ENCODE peak calls at places on chromosomes 3 and 15, in ten cellular contexts. Z, R, F, B, U, N, D, L, Y and O are unnamed samples.
A peak's percentile ranks its signal among the peaks of the same experiment; 100 is the strongest.

GRCh38 chr3:112132975-112133448 is at the start of gene GCSAM:
- DNase-seq in Z (no peak), R (no peak), F (peak; percentile 86), B (no peak), U (no peak), N (no peak), D (peak; percentile 61), L (no peak), Y (peak; percentile 90), O (peak; percentile 88)

GRCh38 chr3:31181661-31182060 is 287.2 kb upstream of the GADL1 start:
- DNase-seq in Z (no peak), R (no peak), F (no peak), B (no peak), U (no peak), N (no peak), D (no peak), L (no peak), Y (no peak), O (no peak)

GRCh38 chr3:60282840-60283239 is 968.4 kb downstream of the FHIT start:
- DNase-seq in Z (no peak), R (no peak), F (no peak), B (no peak), U (no peak), N (no peak), D (no peak), L (no peak), Y (no peak), O (no peak)

GRCh38 chr3:133038089-133038730 is at the start of gene TMEM108:
- DNase-seq in Z (peak; percentile 41), R (peak; percentile 81), F (peak; percentile 69), B (peak; percentile 39), U (peak; percentile 76), N (peak; percentile 70), D (peak; percentile 92), L (peak; percentile 87), Y (no peak), O (no peak)

GRCh38 chr3:169146112-169146665 is 517.3 kb downstream of the MECOM start:
- DNase-seq in Z (peak; percentile 66), R (peak; percentile 73), F (peak; percentile 61), B (no peak), U (no peak), N (peak; percentile 67), D (peak; percentile 60), L (peak; percentile 50), Y (no peak), O (no peak)

GRCh38 chr3:31008986-31009385 is 114.5 kb upstream of the GADL1 start:
- DNase-seq in Z (peak; percentile 51), R (no peak), F (no peak), B (no peak), U (no peak), N (no peak), D (no peak), L (no peak), Y (no peak), O (no peak)

GRCh38 chr3:52779411-52780297 is 2.3 kb downstream of the ITIH1 start:
- DNase-seq in Z (no peak), R (peak; percentile 18), F (peak; percentile 42), B (no peak), U (no peak), N (no peak), D (no peak), L (no peak), Y (peak; percentile 12), O (no peak)

GRCh38 chr15:39381517-39381916 is 199.4 kb upstream of the THBS1 start:
- DNase-seq in Z (no peak), R (no peak), F (no peak), B (no peak), U (no peak), N (no peak), D (no peak), L (no peak), Y (no peak), O (no peak)

GRCh38 chr3:65026151-65026550 is 338.4 kb upstream of the ADAMTS9 start:
- DNase-seq in Z (no peak), R (no peak), F (no peak), B (no peak), U (no peak), N (no peak), D (no peak), L (no peak), Y (no peak), O (no peak)

GRCh38 chr15:98517051-98517450 is 131.3 kb upstream of the IGF1R start:
- DNase-seq in Z (no peak), R (no peak), F (peak; percentile 10), B (no peak), U (no peak), N (no peak), D (no peak), L (no peak), Y (no peak), O (no peak)

GRCh38 chr3:30578479-30578878 is 27.9 kb upstream of the TGFBR2 start:
- DNase-seq in Z (peak; percentile 93), R (no peak), F (peak; percentile 64), B (peak; percentile 77), U (peak; percentile 71), N (peak; percentile 95), D (peak; percentile 59), L (no peak), Y (no peak), O (no peak)

GRCh38 chr3:65732060-65732933 is 306.4 kb downstream of the MAGI1 start:
- DNase-seq in Z (peak; percentile 84), R (no peak), F (no peak), B (peak; percentile 43), U (no peak), N (peak; percentile 71), D (no peak), L (peak; percentile 72), Y (peak; percentile 49), O (no peak)

GRCh38 chr15:36359286-36359685 is 220.1 kb upstream of the CDIN1 start:
- DNase-seq in Z (no peak), R (no peak), F (no peak), B (no peak), U (no peak), N (no peak), D (no peak), L (no peak), Y (no peak), O (no peak)

GRCh38 chr15:36356978-36357582 is 222.3 kb upstream of the CDIN1 start:
- DNase-seq in Z (peak; percentile 84), R (no peak), F (no peak), B (no peak), U (peak; percentile 39), N (peak; percentile 90), D (no peak), L (no peak), Y (no peak), O (no peak)

GRCh38 chr15:36358094-36358961 is 221.1 kb upstream of the CDIN1 start:
- DNase-seq in Z (peak; percentile 90), R (no peak), F (no peak), B (no peak), U (no peak), N (peak; percentile 88), D (no peak), L (no peak), Y (no peak), O (no peak)

GRCh38 chr15:36361351-36361870 is 218.0 kb upstream of the CDIN1 start:
- DNase-seq in Z (peak; percentile 70), R (no peak), F (no peak), B (no peak), U (no peak), N (peak; percentile 50), D (no peak), L (no peak), Y (no peak), O (no peak)

DNA sequence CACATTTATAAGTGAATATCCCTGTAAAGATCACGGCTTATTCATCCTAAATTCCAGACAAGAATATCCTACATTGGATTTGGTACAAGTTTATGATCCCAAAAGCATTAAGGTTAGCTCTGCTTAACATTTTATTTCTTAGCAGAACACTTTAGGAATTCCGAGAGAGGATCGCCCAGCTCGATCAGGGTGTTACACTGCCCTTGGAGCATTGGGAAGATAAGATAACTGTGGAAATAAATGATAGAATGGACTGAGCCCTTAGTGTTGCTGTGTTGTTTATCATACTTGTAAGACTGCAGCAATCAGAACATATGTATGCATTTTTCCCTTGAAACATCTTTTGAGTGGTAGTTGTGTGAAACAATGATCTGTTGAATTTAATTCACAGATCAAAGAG is 222.9 kb upstream of the CDIN1 start:
- DNase-seq in Z (no peak), R (no peak), F (no peak), B (no peak), U (no peak), N (no peak), D (no peak), L (no peak), Y (no peak), O (no peak)
- H3K27ac ChIP-seq in Z (peak overlapping the region; percentile 91), R (peak overlapping the region; percentile 57), F (peak overlapping the region; percentile 27), B (no peak overlapping the region), U (peak overlapping the region; percentile 75), N (peak overlapping the region; percentile 81), D (no peak overlapping the region), L (no peak overlapping the region), Y (no peak overlapping the region), O (no peak overlapping the region)

GRCh38 chr15:76994001-76994400 is 925 bp upstream of the PSTPIP1 start:
- DNase-seq in Z (no peak), R (peak; percentile 44), F (peak; percentile 58), B (peak; percentile 43), U (no peak), N (no peak), D (no peak), L (no peak), Y (no peak), O (no peak)
- H3K9me3 ChIP-seq in Z (no peaks in the 10 kb centered on the region), R (no peaks in the 10 kb centered on the region), F (no peaks in the 10 kb centered on the region), B (no peaks in the 10 kb centered on the region), U (no peaks in the 10 kb centered on the region), N (no peaks in the 10 kb centered on the region), D (no peaks in the 10 kb centered on the region), L (no peaks in the 10 kb centered on the region), Y (no peaks in the 10 kb centered on the region), O (no peaks in the 10 kb centered on the region)

DNA sequence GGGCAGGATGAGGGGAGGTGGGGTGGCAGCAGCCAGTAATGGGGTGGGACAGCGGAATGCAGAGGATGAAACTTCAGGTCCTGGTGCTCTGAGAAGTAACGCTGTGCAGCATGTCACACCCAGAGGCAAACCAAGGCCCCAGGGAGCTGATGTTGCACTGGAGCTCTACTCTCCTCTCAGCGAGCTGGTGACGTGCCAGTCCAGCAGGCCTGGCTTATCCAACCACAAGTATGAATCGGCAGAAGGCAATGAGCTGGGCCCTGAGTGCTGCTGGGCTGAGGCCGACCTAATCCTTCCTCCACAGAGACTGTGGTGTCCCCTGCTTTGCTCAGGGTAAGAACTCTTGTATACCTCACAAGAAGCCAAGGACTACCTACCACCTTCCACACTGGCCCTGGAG is 30.5 kb downstream of the CD86 start:
- DNase-seq in Z (peak; percentile 24), R (no peak), F (no peak), B (no peak), U (no peak), N (no peak), D (no peak), L (no peak), Y (no peak), O (no peak)
- H3K4me1 ChIP-seq in Z (no peaks in the 10 kb centered on the region), R (no peaks in the 10 kb centered on the region), F (no peaks in the 10 kb centered on the region), B (no peaks in the 10 kb centered on the region), U (no peaks in the 10 kb centered on the region), N (no peaks in the 10 kb centered on the region), D (no peaks in the 10 kb centered on the region), L (peaks cover 1% of the 10 kb centered on the region), Y (peaks cover 56% of the 10 kb centered on the region), O (no peaks in the 10 kb centered on the region)

DNA sequence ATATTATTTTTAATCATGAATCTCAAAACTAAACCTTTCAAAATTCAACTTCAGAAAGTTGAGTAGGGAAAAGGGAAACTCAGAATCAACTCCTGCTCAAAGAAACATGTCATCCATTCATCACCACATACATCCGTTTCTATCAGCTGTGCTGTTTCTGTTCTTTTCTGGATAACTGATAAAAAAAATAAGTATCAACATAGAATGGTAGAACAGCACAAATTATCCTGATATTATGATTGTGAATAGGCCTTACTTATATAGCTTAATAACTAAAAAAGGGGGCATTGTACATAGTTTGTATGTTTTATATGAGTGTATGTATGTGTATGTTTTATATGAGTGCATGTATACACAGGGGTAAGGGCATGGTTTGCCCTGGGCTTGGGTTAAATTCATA is 3.1 kb downstream of the TM4SF1 start:
- DNase-seq in Z (no peak), R (no peak), F (no peak), B (no peak), U (no peak), N (no peak), D (no peak), L (no peak), Y (no peak), O (no peak)
- H3K27ac ChIP-seq in Z (peak overlapping the region; percentile 61), R (peak overlapping the region; percentile 60), F (no peak overlapping the region), B (peak overlapping the region; percentile 88), U (no peak overlapping the region), N (peak overlapping the region; percentile 3), D (peak overlapping the region; percentile 31), L (no peak overlapping the region), Y (no peak overlapping the region), O (no peak overlapping the region)